ENCODE peak calls at places on chromosomes 2 and 18, in seven cellular contexts. R is right lobe of liver; N is left ventricle myocardium superior; C is esophagus mucosa; M is body of pancreas; G is stimulated activated memory B cell treated with anti-CD40 and anti-IgM and Interleukin-4, amounts not matched to agents 10 μg/mL and 1 μg/mL and 100 μg/mL, for 72 hours; X is activated CD4-positive, CD25-positive, alpha-beta regulatory T cell treated with anti-CD3 and anti-CD28 coated beads, Interleukin-2, amount 50 U/mL, for 24 hours. J is an unnamed sample.

GRCh38 chr2:144249035-144249637 is 270.8 kb downstream of the ZEB2 start:
- ATAC-seq in R (no peak), N (peak; percentile 69), C (no peak), M (no peak), G (no peak), X (no peak), J (no peak)

GRCh38 chr2:210399440-210400041 is 77.0 kb downstream of the LANCL1 start:
- ATAC-seq in R (peak; percentile 51), N (no peak), C (no peak), M (no peak), G (no peak), X (no peak), J (no peak)

GRCh38 chr2:133579295-133579694 is 11.0 kb upstream of the NCKAP5 start:
- ATAC-seq in R (peak; percentile 83), N (peak; percentile 92), C (peak; percentile 92), M (no peak), G (no peak), X (no peak), J (no peak)

GRCh38 chr2:39723946-39724827 is 54.9 kb downstream of the THUMPD2 start:
- ATAC-seq in R (no peak), N (peak; percentile 81), C (no peak), M (no peak), G (no peak), X (no peak), J (no peak)

GRCh38 chr2:85983766-85984165 is 95.0 kb upstream of the ST3GAL5 start:
- ATAC-seq in R (no peak), N (no peak), C (no peak), M (no peak), G (no peak), X (no peak), J (no peak)

GRCh38 chr2:1837022-1837421 is 92.7 kb upstream of the PXDN start:
- ATAC-seq in R (no peak), N (peak; percentile 56), C (no peak), M (no peak), G (no peak), X (no peak), J (no peak)

GRCh38 chr2:234679766-234680687 is 183.1 kb upstream of the ARL4C start:
- ATAC-seq in R (peak; percentile 93), N (peak; percentile 94), C (peak; percentile 61), M (peak; percentile 74), G (no peak), X (no peak), J (peak; percentile 90)

GRCh38 chr2:97011977-97012569 is 25.7 kb upstream of the FAM178B start:
- ATAC-seq in R (peak; percentile 62), N (no peak), C (no peak), M (no peak), G (no peak), X (no peak), J (no peak)

GRCh38 chr18:24333116-24333515 is 64.5 kb downstream of the OSBPL1A start:
- ATAC-seq in R (no peak), N (no peak), C (no peak), M (no peak), G (no peak), X (no peak), J (no peak)

GRCh38 chr18:7256959-7257742 is 26.3 kb downstream of the LRRC30 start:
- ATAC-seq in R (no peak), N (peak; percentile 51), C (no peak), M (no peak), G (no peak), X (no peak), J (no peak)

GRCh38 chr18:62325806-62326645 is 916 bp downstream of the TNFRSF11A start:
- ATAC-seq in R (peak; percentile 37), N (peak; percentile 4), C (peak; percentile 59), M (peak; percentile 10), G (peak; percentile 46), X (no peak), J (no peak)

GRCh38 chr2:198322275-198322674 is 517.9 kb downstream of the PLCL1 start:
- ATAC-seq in R (no peak), N (no peak), C (no peak), M (no peak), G (no peak), X (no peak), J (no peak)

GRCh38 chr2:151374426-151374825 is 17.0 kb downstream of the TNFAIP6 start:
- ATAC-seq in R (no peak), N (no peak), C (no peak), M (peak; percentile 48), G (no peak), X (peak; percentile 97), J (no peak)

GRCh38 chr18:8424917-8425725 is 184.1 kb upstream of the RAB12 start:
- ATAC-seq in R (no peak), N (no peak), C (peak; percentile 59), M (no peak), G (no peak), X (no peak), J (no peak)

GRCh38 chr2:236731767-236732580 is 162.3 kb downstream of the ACKR3 start:
- ATAC-seq in R (peak; percentile 73), N (peak; percentile 96), C (peak; percentile 95), M (peak; percentile 47), G (no peak), X (no peak), J (peak; percentile 90)

GRCh38 chr18:23871410-23871809 is 143.1 kb upstream of the TTC39C start:
- ATAC-seq in R (no peak), N (peak; percentile 44), C (peak; percentile 15), M (no peak), G (peak; percentile 89), X (peak; percentile 89), J (no peak)

GRCh38 chr2:240454031-240454901 is 18.8 kb downstream of the GPC1 start:
- ATAC-seq in R (no peak), N (no peak), C (no peak), M (no peak), G (no peak), X (no peak), J (no peak)

GRCh38 chr2:70552501-70553333 is 909 bp downstream of the TGFA start:
- ATAC-seq in R (no peak), N (no peak), C (peak; percentile 6), M (no peak), G (no peak), X (no peak), J (no peak)

GRCh38 chr18:22558945-22559385 is 141.2 kb upstream of the CTAGE1 start:
- ATAC-seq in R (peak; percentile 70), N (peak; percentile 57), C (peak; percentile 27), M (peak; percentile 82), G (no peak), X (no peak), J (peak; percentile 59)

GRCh38 chr2:57842531-57842930 is 204.1 kb upstream of the VRK2 start:
- ATAC-seq in R (no peak), N (no peak), C (no peak), M (no peak), G (no peak), X (no peak), J (no peak)

GRCh38 chr2:192286093-192286701 is 91.5 kb upstream of the TMEFF2 start:
- ATAC-seq in R (peak; percentile 40), N (no peak), C (no peak), M (no peak), G (no peak), X (no peak), J (no peak)

GRCh38 chr18:9850297-9850696 is 35.5 kb upstream of the TXNDC2 start:
- ATAC-seq in R (no peak), N (no peak), C (no peak), M (no peak), G (no peak), X (no peak), J (no peak)